ENCODE peak calls at places on chromosomes 1 and 21, in ten cellular contexts. One of them, this sample, is unnamed.

GRCh38 chr1:219173758-219174671 is at the start of gene LYPLAL1:
- DNase-seq in stomach: peak; percentile 91
- DNase-seq in left ventricle myocardium inferior: peak; percentile 90
- DNase-seq in SJSA1: peak; percentile 87
- DNase-seq in K562: peak; percentile 98
- DNase-seq in mesendoderm: peak; percentile 92
- DNase-seq in uterus: peak; percentile 86
- DNase-seq in HCT116: peak; percentile 74
- DNase-seq in esophagus squamous epithelium: peak; percentile 42
- DNase-seq in naive thymus-derived CD4-positive, alpha-beta T cell: peak; percentile 89
- DNase-seq in this sample: peak; percentile 81

GRCh38 chr1:77056525-77056924 is 162.7 kb downstream of the PIGK start:
- DNase-seq in K562: no peak
- DNase-seq in esophagus squamous epithelium: no peak
- DNase-seq in left ventricle myocardium inferior: no peak
- DNase-seq in naive thymus-derived CD4-positive, alpha-beta T cell: no peak
- DNase-seq in mesendoderm: no peak
- DNase-seq in uterus: no peak
- DNase-seq in HCT116: no peak
- DNase-seq in SJSA1: no peak
- DNase-seq in stomach: no peak
- DNase-seq in this sample: no peak

GRCh38 chr1:209190591-209191241 is 392.8 kb upstream of the CAMK1G start:
- DNase-seq in mesendoderm: peak; percentile 92
- DNase-seq in stomach: peak; percentile 59
- DNase-seq in uterus: no peak
- DNase-seq in HCT116: peak; percentile 33
- DNase-seq in SJSA1: peak; percentile 61
- DNase-seq in K562: peak; percentile 21
- DNase-seq in naive thymus-derived CD4-positive, alpha-beta T cell: no peak
- DNase-seq in esophagus squamous epithelium: no peak
- DNase-seq in left ventricle myocardium inferior: no peak
- DNase-seq in this sample: no peak

GRCh38 chr1:189708674-189709073 is 769.0 kb downstream of the BRINP3 start:
- DNase-seq in HCT116: peak; percentile 7
- DNase-seq in left ventricle myocardium inferior: no peak
- DNase-seq in stomach: no peak
- DNase-seq in SJSA1: no peak
- DNase-seq in K562: no peak
- DNase-seq in esophagus squamous epithelium: no peak
- DNase-seq in naive thymus-derived CD4-positive, alpha-beta T cell: no peak
- DNase-seq in mesendoderm: peak; percentile 75
- DNase-seq in uterus: no peak
- DNase-seq in this sample: no peak

GRCh38 chr1:206779565-206780091 is 7.3 kb upstream of the IL10 start:
- DNase-seq in SJSA1: no peak
- DNase-seq in mesendoderm: no peak
- DNase-seq in stomach: no peak
- DNase-seq in left ventricle myocardium inferior: no peak
- DNase-seq in HCT116: no peak
- DNase-seq in K562: no peak
- DNase-seq in naive thymus-derived CD4-positive, alpha-beta T cell: no peak
- DNase-seq in uterus: no peak
- DNase-seq in esophagus squamous epithelium: no peak
- DNase-seq in this sample: no peak

GRCh38 chr1:240027059-240027462 is 64.6 kb upstream of the FMN2 start:
- DNase-seq in HCT116: no peak
- DNase-seq in mesendoderm: peak; percentile 57
- DNase-seq in uterus: no peak
- DNase-seq in left ventricle myocardium inferior: no peak
- DNase-seq in K562: peak; percentile 42
- DNase-seq in esophagus squamous epithelium: no peak
- DNase-seq in stomach: no peak
- DNase-seq in naive thymus-derived CD4-positive, alpha-beta T cell: no peak
- DNase-seq in SJSA1: no peak
- DNase-seq in this sample: no peak

GRCh38 chr1:58568271-58568860 is 8.7 kb downstream of the TACSTD2 start:
- DNase-seq in SJSA1: no peak
- DNase-seq in naive thymus-derived CD4-positive, alpha-beta T cell: no peak
- DNase-seq in HCT116: no peak
- DNase-seq in left ventricle myocardium inferior: no peak
- DNase-seq in mesendoderm: no peak
- DNase-seq in K562: no peak
- DNase-seq in esophagus squamous epithelium: no peak
- DNase-seq in uterus: no peak
- DNase-seq in stomach: no peak
- DNase-seq in this sample: no peak

GRCh38 chr21:31476551-31477120 is 132.6 kb upstream of the TIAM1 start:
- DNase-seq in uterus: no peak
- DNase-seq in stomach: no peak
- DNase-seq in K562: no peak
- DNase-seq in HCT116: no peak
- DNase-seq in left ventricle myocardium inferior: no peak
- DNase-seq in SJSA1: no peak
- DNase-seq in naive thymus-derived CD4-positive, alpha-beta T cell: no peak
- DNase-seq in esophagus squamous epithelium: no peak
- DNase-seq in mesendoderm: peak; percentile 9
- DNase-seq in this sample: no peak

GRCh38 chr1:232467073-232467760 is 162.7 kb downstream of the SIPA1L2 start:
- DNase-seq in HCT116: no peak
- DNase-seq in K562: no peak
- DNase-seq in mesendoderm: no peak
- DNase-seq in naive thymus-derived CD4-positive, alpha-beta T cell: no peak
- DNase-seq in uterus: no peak
- DNase-seq in stomach: no peak
- DNase-seq in left ventricle myocardium inferior: no peak
- DNase-seq in SJSA1: no peak
- DNase-seq in esophagus squamous epithelium: no peak
- DNase-seq in this sample: no peak

GRCh38 chr1:67459068-67459467 is 28.9 kb upstream of the SERBP1 start:
- DNase-seq in K562: no peak
- DNase-seq in SJSA1: no peak
- DNase-seq in left ventricle myocardium inferior: no peak
- DNase-seq in mesendoderm: peak; percentile 44
- DNase-seq in naive thymus-derived CD4-positive, alpha-beta T cell: no peak
- DNase-seq in uterus: no peak
- DNase-seq in HCT116: no peak
- DNase-seq in stomach: no peak
- DNase-seq in esophagus squamous epithelium: no peak
- DNase-seq in this sample: no peak

GRCh38 chr1:195902779-195903178 is 705.5 kb downstream of the KCNT2 start:
- DNase-seq in HCT116: no peak
- DNase-seq in K562: no peak
- DNase-seq in SJSA1: no peak
- DNase-seq in esophagus squamous epithelium: no peak
- DNase-seq in left ventricle myocardium inferior: no peak
- DNase-seq in stomach: no peak
- DNase-seq in uterus: no peak
- DNase-seq in naive thymus-derived CD4-positive, alpha-beta T cell: no peak
- DNase-seq in mesendoderm: no peak
- DNase-seq in this sample: no peak

GRCh38 chr1:149846042-149846441 is 53.3 kb upstream of the BOLA1 start:
- DNase-seq in naive thymus-derived CD4-positive, alpha-beta T cell: no peak
- DNase-seq in esophagus squamous epithelium: no peak
- DNase-seq in left ventricle myocardium inferior: no peak
- DNase-seq in K562: no peak
- DNase-seq in HCT116: no peak
- DNase-seq in stomach: no peak
- DNase-seq in mesendoderm: no peak
- DNase-seq in SJSA1: no peak
- DNase-seq in uterus: no peak
- DNase-seq in this sample: no peak

GRCh38 chr21:46379691-46380090 is 55.7 kb downstream of the PCNT start:
- DNase-seq in uterus: no peak
- DNase-seq in stomach: no peak
- DNase-seq in mesendoderm: no peak
- DNase-seq in left ventricle myocardium inferior: no peak
- DNase-seq in HCT116: no peak
- DNase-seq in naive thymus-derived CD4-positive, alpha-beta T cell: no peak
- DNase-seq in SJSA1: no peak
- DNase-seq in esophagus squamous epithelium: no peak
- DNase-seq in K562: no peak
- DNase-seq in this sample: no peak

GRCh38 chr21:25421327-25422028 is 185.8 kb downstream of the MRPL39 start:
- DNase-seq in stomach: peak; percentile 39
- DNase-seq in naive thymus-derived CD4-positive, alpha-beta T cell: peak; percentile 47
- DNase-seq in mesendoderm: peak; percentile 77
- DNase-seq in uterus: no peak
- DNase-seq in K562: no peak
- DNase-seq in HCT116: no peak
- DNase-seq in SJSA1: no peak
- DNase-seq in esophagus squamous epithelium: no peak
- DNase-seq in left ventricle myocardium inferior: no peak
- DNase-seq in this sample: peak; percentile 13
- H3K4me3 ChIP-seq in stomach: no peak overlapping the region
- H3K4me3 ChIP-seq in naive thymus-derived CD4-positive, alpha-beta T cell: no peak overlapping the region
- H3K4me3 ChIP-seq in mesendoderm: no peak overlapping the region
- H3K4me3 ChIP-seq in uterus: no peak overlapping the region
- H3K4me3 ChIP-seq in K562: no peak overlapping the region
- H3K4me3 ChIP-seq in HCT116: no peak overlapping the region
- H3K4me3 ChIP-seq in SJSA1: no peak overlapping the region
- H3K4me3 ChIP-seq in esophagus squamous epithelium: no peak overlapping the region
- H3K4me3 ChIP-seq in left ventricle myocardium inferior: no peak overlapping the region
- H3K4me3 ChIP-seq in this sample: no peak overlapping the region

GRCh38 chr1:233543338-233544255 is 70.3 kb upstream of the KCNK1 start:
- DNase-seq in esophagus squamous epithelium: no peak
- DNase-seq in left ventricle myocardium inferior: no peak
- DNase-seq in stomach: no peak
- DNase-seq in naive thymus-derived CD4-positive, alpha-beta T cell: no peak
- DNase-seq in mesendoderm: peak; percentile 88
- DNase-seq in uterus: peak; percentile 81
- DNase-seq in SJSA1: peak; percentile 56
- DNase-seq in HCT116: peak; percentile 91
- DNase-seq in K562: peak; percentile 55
- DNase-seq in this sample: no peak
- H3K27ac ChIP-seq in esophagus squamous epithelium: peak overlapping the region; percentile 2
- H3K27ac ChIP-seq in left ventricle myocardium inferior: no peak overlapping the region
- H3K27ac ChIP-seq in stomach: no peak overlapping the region
- H3K27ac ChIP-seq in naive thymus-derived CD4-positive, alpha-beta T cell: no peak overlapping the region
- H3K27ac ChIP-seq in mesendoderm: no peak overlapping the region
- H3K27ac ChIP-seq in uterus: peak overlapping the region; percentile 79
- H3K27ac ChIP-seq in SJSA1: no peak overlapping the region
- H3K27ac ChIP-seq in HCT116: no peak overlapping the region
- H3K27ac ChIP-seq in K562: no peak overlapping the region
- H3K27ac ChIP-seq in this sample: no peak overlapping the region

GRCh38 chr1:147608601-147609000 is 61.7 kb downstream of the ACP6 start:
- DNase-seq in left ventricle myocardium inferior: no peak
- DNase-seq in naive thymus-derived CD4-positive, alpha-beta T cell: no peak
- DNase-seq in HCT116: no peak
- DNase-seq in mesendoderm: no peak
- DNase-seq in uterus: no peak
- DNase-seq in esophagus squamous epithelium: no peak
- DNase-seq in SJSA1: no peak
- DNase-seq in K562: no peak
- DNase-seq in stomach: no peak
- DNase-seq in this sample: no peak
- H3K4me1 ChIP-seq in left ventricle myocardium inferior: peaks cover 51% of the 10 kb centered on the region
- H3K4me1 ChIP-seq in naive thymus-derived CD4-positive, alpha-beta T cell: no peaks in the 10 kb centered on the region
- H3K4me1 ChIP-seq in HCT116: no peaks in the 10 kb centered on the region
- H3K4me1 ChIP-seq in mesendoderm: no peaks in the 10 kb centered on the region
- H3K4me1 ChIP-seq in uterus: no peaks in the 10 kb centered on the region
- H3K4me1 ChIP-seq in esophagus squamous epithelium: no peaks in the 10 kb centered on the region
- H3K4me1 ChIP-seq in SJSA1: no peaks in the 10 kb centered on the region
- H3K4me1 ChIP-seq in K562: no peaks in the 10 kb centered on the region
- H3K4me1 ChIP-seq in stomach: peaks cover 6% of the 10 kb centered on the region
- H3K4me1 ChIP-seq in this sample: no peaks in the 10 kb centered on the region

GRCh38 chr1:93749894-93750301 is 68.3 kb upstream of the BCAR3 start:
- DNase-seq in mesendoderm: peak; percentile 68
- DNase-seq in stomach: peak; percentile 36
- DNase-seq in uterus: no peak
- DNase-seq in K562: no peak
- DNase-seq in left ventricle myocardium inferior: no peak
- DNase-seq in HCT116: peak; percentile 18
- DNase-seq in naive thymus-derived CD4-positive, alpha-beta T cell: no peak
- DNase-seq in esophagus squamous epithelium: no peak
- DNase-seq in SJSA1: no peak
- DNase-seq in this sample: no peak

GRCh38 chr1:93749487-93749886 is 67.8 kb upstream of the BCAR3 start:
- DNase-seq in uterus: no peak
- DNase-seq in left ventricle myocardium inferior: no peak
- DNase-seq in HCT116: no peak
- DNase-seq in naive thymus-derived CD4-positive, alpha-beta T cell: no peak
- DNase-seq in stomach: no peak
- DNase-seq in K562: no peak
- DNase-seq in esophagus squamous epithelium: no peak
- DNase-seq in mesendoderm: no peak
- DNase-seq in SJSA1: no peak
- DNase-seq in this sample: no peak

GRCh38 chr1:93750946-93751345 is 69.3 kb upstream of the BCAR3 start:
- DNase-seq in uterus: no peak
- DNase-seq in mesendoderm: peak; percentile 26
- DNase-seq in HCT116: no peak
- DNase-seq in naive thymus-derived CD4-positive, alpha-beta T cell: no peak
- DNase-seq in stomach: no peak
- DNase-seq in K562: no peak
- DNase-seq in left ventricle myocardium inferior: no peak
- DNase-seq in SJSA1: no peak
- DNase-seq in esophagus squamous epithelium: no peak
- DNase-seq in this sample: no peak

GRCh38 chr1:93753766-93754763 is 72.4 kb upstream of the BCAR3 start:
- DNase-seq in HCT116: no peak
- DNase-seq in SJSA1: peak; percentile 84
- DNase-seq in stomach: no peak
- DNase-seq in mesendoderm: no peak
- DNase-seq in esophagus squamous epithelium: no peak
- DNase-seq in naive thymus-derived CD4-positive, alpha-beta T cell: no peak
- DNase-seq in uterus: no peak
- DNase-seq in left ventricle myocardium inferior: no peak
- DNase-seq in K562: no peak
- DNase-seq in this sample: no peak

DNA sequence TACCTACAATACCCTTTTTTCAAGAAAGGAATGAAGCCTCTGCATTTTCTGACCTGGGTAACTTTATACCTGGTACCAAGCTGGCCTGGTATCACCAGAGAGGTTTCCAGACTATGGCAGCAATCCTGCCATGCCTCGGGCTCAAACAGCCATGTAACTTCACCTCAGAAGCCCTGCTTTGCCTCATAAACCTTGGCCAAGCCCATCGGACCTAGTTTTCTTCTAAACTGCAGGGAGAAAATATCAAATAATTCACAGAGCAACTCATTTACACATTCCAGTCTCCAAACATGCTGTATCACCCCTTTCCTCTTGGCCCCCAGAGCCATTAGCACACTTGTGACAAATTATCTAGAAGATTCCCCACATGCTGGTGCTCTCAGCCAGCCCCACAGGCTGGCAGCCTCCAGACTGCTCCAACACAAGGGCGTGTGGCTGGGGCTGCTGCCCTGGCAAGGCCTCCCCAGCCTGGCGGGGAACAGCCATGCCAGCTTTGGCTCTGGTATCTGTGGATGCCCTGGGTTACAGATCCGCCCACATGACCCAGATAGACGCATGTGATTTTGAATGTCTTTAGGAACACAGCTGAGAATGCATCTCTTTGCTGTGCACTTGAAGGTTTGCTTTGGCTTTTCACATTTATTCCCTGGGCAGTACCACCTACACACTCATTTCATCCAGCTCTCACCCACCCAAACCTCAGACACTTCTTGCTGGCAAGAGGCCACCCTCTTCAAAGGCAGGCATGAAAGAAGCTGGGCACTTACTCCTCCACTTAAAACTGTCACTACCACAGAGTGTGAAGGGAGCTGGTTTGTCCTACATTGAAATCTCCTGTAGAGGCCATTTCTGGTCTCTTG is 70.0 kb upstream of the BCAR3 start:
- DNase-seq in naive thymus-derived CD4-positive, alpha-beta T cell: no peak
- DNase-seq in uterus: no peak
- DNase-seq in stomach: no peak
- DNase-seq in mesendoderm: no peak
- DNase-seq in esophagus squamous epithelium: no peak
- DNase-seq in SJSA1: no peak
- DNase-seq in K562: no peak
- DNase-seq in left ventricle myocardium inferior: peak; percentile 73
- DNase-seq in HCT116: no peak
- DNase-seq in this sample: no peak
- H3K4me3 ChIP-seq in naive thymus-derived CD4-positive, alpha-beta T cell: no peak overlapping the region
- H3K4me3 ChIP-seq in uterus: no peak overlapping the region
- H3K4me3 ChIP-seq in stomach: no peak overlapping the region
- H3K4me3 ChIP-seq in mesendoderm: no peak overlapping the region
- H3K4me3 ChIP-seq in esophagus squamous epithelium: no peak overlapping the region
- H3K4me3 ChIP-seq in SJSA1: no peak overlapping the region
- H3K4me3 ChIP-seq in K562: no peak overlapping the region
- H3K4me3 ChIP-seq in left ventricle myocardium inferior: no peak overlapping the region
- H3K4me3 ChIP-seq in HCT116: no peak overlapping the region
- H3K4me3 ChIP-seq in this sample: no peak overlapping the region